ENCODE peak calls at places on chromosomes 1 and 21, in seven cellular contexts. One of them, this sample, is unnamed.

GRCh38 chr1:44835738-44836675 is 7.0 kb downstream of the PTCH2 start:
- DNase-seq in colonic mucosa: peak; percentile 91
- DNase-seq in adipocyte: peak; percentile 91
- DNase-seq in ovary: peak; percentile 94
- DNase-seq in endodermal cell: peak; percentile 97
- DNase-seq in brain microvascular endothelial cell: peak; percentile 71
- DNase-seq in K562: peak; percentile 93
- DNase-seq in this sample: peak; percentile 88

GRCh38 chr1:69791311-69791710 is 223.6 kb downstream of the LRRC7 start:
- DNase-seq in colonic mucosa: no peak
- DNase-seq in adipocyte: no peak
- DNase-seq in ovary: no peak
- DNase-seq in K562: no peak
- DNase-seq in brain microvascular endothelial cell: no peak
- DNase-seq in endodermal cell: no peak
- DNase-seq in this sample: no peak

GRCh38 chr1:76023669-76024407 is 50.7 kb upstream of the ST6GALNAC3 start:
- DNase-seq in K562: no peak
- DNase-seq in brain microvascular endothelial cell: peak; percentile 9
- DNase-seq in ovary: no peak
- DNase-seq in colonic mucosa: no peak
- DNase-seq in endodermal cell: no peak
- DNase-seq in adipocyte: peak; percentile 5
- DNase-seq in this sample: no peak

GRCh38 chr1:197919523-197920301 is 2.5 kb downstream of the LHX9 start:
- DNase-seq in colonic mucosa: no peak
- DNase-seq in brain microvascular endothelial cell: no peak
- DNase-seq in K562: no peak
- DNase-seq in adipocyte: no peak
- DNase-seq in ovary: peak; percentile 31
- DNase-seq in endodermal cell: peak; percentile 77
- DNase-seq in this sample: peak; percentile 16

GRCh38 chr1:171346866-171347265 is 32.9 kb downstream of the FMO4 start:
- DNase-seq in endodermal cell: no peak
- DNase-seq in adipocyte: no peak
- DNase-seq in K562: no peak
- DNase-seq in brain microvascular endothelial cell: peak; percentile 16
- DNase-seq in ovary: no peak
- DNase-seq in colonic mucosa: no peak
- DNase-seq in this sample: no peak

GRCh38 chr1:208278638-208279037 is 34.5 kb upstream of the PLXNA2 start:
- DNase-seq in endodermal cell: no peak
- DNase-seq in ovary: no peak
- DNase-seq in brain microvascular endothelial cell: no peak
- DNase-seq in colonic mucosa: no peak
- DNase-seq in K562: no peak
- DNase-seq in adipocyte: no peak
- DNase-seq in this sample: no peak

GRCh38 chr1:223715710-223716103 is 3.4 kb downstream of the CAPN2 start:
- DNase-seq in endodermal cell: no peak
- DNase-seq in K562: no peak
- DNase-seq in colonic mucosa: no peak
- DNase-seq in adipocyte: no peak
- DNase-seq in ovary: no peak
- DNase-seq in brain microvascular endothelial cell: no peak
- DNase-seq in this sample: no peak

GRCh38 chr1:160795951-160796383 is at the start of gene LY9:
- DNase-seq in ovary: no peak
- DNase-seq in K562: no peak
- DNase-seq in brain microvascular endothelial cell: no peak
- DNase-seq in endodermal cell: no peak
- DNase-seq in adipocyte: no peak
- DNase-seq in colonic mucosa: peak; percentile 36
- DNase-seq in this sample: no peak

GRCh38 chr1:23376890-23377811 is 7.5 kb upstream of the ZNF436 start:
- DNase-seq in K562: peak; percentile 67
- DNase-seq in endodermal cell: peak; percentile 53
- DNase-seq in colonic mucosa: no peak
- DNase-seq in ovary: no peak
- DNase-seq in brain microvascular endothelial cell: peak; percentile 74
- DNase-seq in adipocyte: peak; percentile 64
- DNase-seq in this sample: peak; percentile 67

GRCh38 chr1:224700915-224701531 is 84.9 kb downstream of the CNIH3 start:
- DNase-seq in ovary: no peak
- DNase-seq in adipocyte: no peak
- DNase-seq in brain microvascular endothelial cell: no peak
- DNase-seq in colonic mucosa: no peak
- DNase-seq in K562: peak; percentile 56
- DNase-seq in endodermal cell: peak; percentile 85
- DNase-seq in this sample: no peak

GRCh38 chr1:220681220-220681847 is 8.8 kb upstream of the C1orf115 start:
- DNase-seq in ovary: no peak
- DNase-seq in colonic mucosa: no peak
- DNase-seq in K562: no peak
- DNase-seq in adipocyte: peak; percentile 43
- DNase-seq in endodermal cell: no peak
- DNase-seq in brain microvascular endothelial cell: no peak
- DNase-seq in this sample: peak; percentile 59

GRCh38 chr1:23751050-23751814 is 8.0 kb downstream of the ELOA start:
- DNase-seq in colonic mucosa: peak; percentile 38
- DNase-seq in K562: peak; percentile 77
- DNase-seq in ovary: no peak
- DNase-seq in brain microvascular endothelial cell: peak; percentile 57
- DNase-seq in adipocyte: peak; percentile 63
- DNase-seq in endodermal cell: peak; percentile 81
- DNase-seq in this sample: peak; percentile 46

DNA sequence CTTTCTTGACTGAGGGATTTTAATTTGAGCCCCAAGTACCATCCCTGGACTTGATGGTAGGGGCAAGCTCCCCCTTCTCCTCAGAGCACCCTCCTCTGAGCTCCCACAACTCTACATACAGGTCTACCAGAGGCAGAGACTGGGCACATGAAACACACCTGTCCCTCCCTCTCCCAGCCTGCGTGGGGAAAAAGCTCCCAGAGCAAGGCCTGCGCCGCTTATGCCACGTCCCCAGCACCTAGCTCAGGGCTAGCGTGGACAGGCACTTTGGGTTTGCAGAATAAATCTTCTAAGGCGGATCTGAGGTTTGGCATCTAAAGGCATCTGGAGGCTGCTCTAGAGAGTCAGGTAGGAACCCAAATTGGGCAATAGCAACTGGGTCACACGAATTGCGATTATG is 7.5 kb upstream of the KNCN start:
- DNase-seq in K562: no peak
- DNase-seq in colonic mucosa: no peak
- DNase-seq in ovary: no peak
- DNase-seq in brain microvascular endothelial cell: no peak
- DNase-seq in endodermal cell: no peak
- DNase-seq in adipocyte: no peak
- DNase-seq in this sample: no peak
- H3K36me3 ChIP-seq in K562: peaks cover 6% of the 10 kb centered on the region
- H3K36me3 ChIP-seq in colonic mucosa: peaks cover 7% of the 10 kb centered on the region
- H3K36me3 ChIP-seq in ovary: no peaks in the 10 kb centered on the region
- H3K36me3 ChIP-seq in brain microvascular endothelial cell: no peaks in the 10 kb centered on the region
- H3K36me3 ChIP-seq in endodermal cell: no peaks in the 10 kb centered on the region
- H3K36me3 ChIP-seq in adipocyte: peaks cover 49% of the 10 kb centered on the region
- H3K36me3 ChIP-seq in this sample: no peaks in the 10 kb centered on the region

GRCh38 chr21:38460171-38460742 is 38.0 kb downstream of the ERG start:
- DNase-seq in ovary: no peak
- DNase-seq in brain microvascular endothelial cell: peak; percentile 84
- DNase-seq in colonic mucosa: no peak
- DNase-seq in K562: no peak
- DNase-seq in adipocyte: peak; percentile 71
- DNase-seq in endodermal cell: no peak
- DNase-seq in this sample: peak; percentile 97
- H3K36me3 ChIP-seq in ovary: no peaks in the 10 kb centered on the region
- H3K36me3 ChIP-seq in brain microvascular endothelial cell: no peaks in the 10 kb centered on the region
- H3K36me3 ChIP-seq in colonic mucosa: no peaks in the 10 kb centered on the region
- H3K36me3 ChIP-seq in K562: no peaks in the 10 kb centered on the region
- H3K36me3 ChIP-seq in adipocyte: no peaks in the 10 kb centered on the region
- H3K36me3 ChIP-seq in endodermal cell: no peaks in the 10 kb centered on the region
- H3K36me3 ChIP-seq in this sample: peaks cover 7% of the 10 kb centered on the region

GRCh38 chr21:32602099-32602498 is 10.1 kb downstream of the CFAP298 start:
- DNase-seq in colonic mucosa: no peak
- DNase-seq in K562: no peak
- DNase-seq in endodermal cell: no peak
- DNase-seq in ovary: no peak
- DNase-seq in adipocyte: no peak
- DNase-seq in brain microvascular endothelial cell: no peak
- DNase-seq in this sample: no peak
- H3K36me3 ChIP-seq in colonic mucosa: peaks cover 15% of the 10 kb centered on the region
- H3K36me3 ChIP-seq in K562: peaks cover 79% of the 10 kb centered on the region
- H3K36me3 ChIP-seq in endodermal cell: peaks cover 81% of the 10 kb centered on the region
- H3K36me3 ChIP-seq in ovary: no peaks in the 10 kb centered on the region
- H3K36me3 ChIP-seq in adipocyte: peaks cover 62% of the 10 kb centered on the region
- H3K36me3 ChIP-seq in brain microvascular endothelial cell: peaks cover 33% of the 10 kb centered on the region
- H3K36me3 ChIP-seq in this sample: peaks cover 13% of the 10 kb centered on the region

GRCh38 chr1:42752284-42752683 is 12.2 kb upstream of the CLDN19 start:
- DNase-seq in ovary: no peak
- DNase-seq in endodermal cell: no peak
- DNase-seq in colonic mucosa: no peak
- DNase-seq in brain microvascular endothelial cell: no peak
- DNase-seq in K562: no peak
- DNase-seq in adipocyte: no peak
- DNase-seq in this sample: no peak

GRCh38 chr1:42756956-42757891 is 9.6 kb downstream of the P3H1 start:
- DNase-seq in brain microvascular endothelial cell: peak; percentile 54
- DNase-seq in adipocyte: peak; percentile 79
- DNase-seq in endodermal cell: peak; percentile 75
- DNase-seq in colonic mucosa: no peak
- DNase-seq in K562: peak; percentile 82
- DNase-seq in ovary: no peak
- DNase-seq in this sample: peak; percentile 55

GRCh38 chr1:42748461-42749410 is 8.7 kb upstream of the CLDN19 start:
- DNase-seq in adipocyte: no peak
- DNase-seq in K562: no peak
- DNase-seq in ovary: no peak
- DNase-seq in brain microvascular endothelial cell: no peak
- DNase-seq in colonic mucosa: no peak
- DNase-seq in endodermal cell: no peak
- DNase-seq in this sample: no peak

GRCh38 chr1:42750041-42750440 is 10.0 kb upstream of the CLDN19 start:
- DNase-seq in endodermal cell: no peak
- DNase-seq in colonic mucosa: no peak
- DNase-seq in ovary: no peak
- DNase-seq in adipocyte: no peak
- DNase-seq in brain microvascular endothelial cell: no peak
- DNase-seq in K562: no peak
- DNase-seq in this sample: no peak

GRCh38 chr1:42753070-42753469 is 13.0 kb upstream of the CLDN19 start:
- DNase-seq in endodermal cell: no peak
- DNase-seq in ovary: no peak
- DNase-seq in K562: no peak
- DNase-seq in colonic mucosa: no peak
- DNase-seq in adipocyte: peak; percentile 61
- DNase-seq in brain microvascular endothelial cell: no peak
- DNase-seq in this sample: no peak
- H3K36me3 ChIP-seq in endodermal cell: peaks cover 70% of the 10 kb centered on the region
- H3K36me3 ChIP-seq in ovary: no peaks in the 10 kb centered on the region
- H3K36me3 ChIP-seq in K562: peaks cover 85% of the 10 kb centered on the region
- H3K36me3 ChIP-seq in colonic mucosa: no peaks in the 10 kb centered on the region
- H3K36me3 ChIP-seq in adipocyte: peaks cover 76% of the 10 kb centered on the region
- H3K36me3 ChIP-seq in brain microvascular endothelial cell: peaks cover 84% of the 10 kb centered on the region
- H3K36me3 ChIP-seq in this sample: peaks cover 68% of the 10 kb centered on the region

This sample was measured in endothelial cell of umbilical vein.